ENCODE peak calls at places on chromosome 18, in six cellular contexts. P, U, Q, L, Y and H are unnamed samples.

GRCh38 chr18:37364237-37364636 is 201.4 kb downstream of the CELF4 start:
- DNase-seq in P (no peak), U (no peak), Q (no peak), L (peak; percentile 72), Y (no peak), H (no peak)

GRCh38 chr18:67463829-67464228 is 52.7 kb downstream of the DSEL start:
- DNase-seq in P (no peak), U (peak; percentile 63), Q (no peak), L (no peak), Y (no peak), H (no peak)

GRCh38 chr18:75874401-75875093 is 447.0 kb upstream of the SMIM21 start:
- DNase-seq in P (no peak), U (no peak), Q (peak; percentile 10), L (no peak), Y (no peak), H (no peak)

GRCh38 chr18:55038162-55038561 is 78.9 kb upstream of the CCDC68 start:
- DNase-seq in P (no peak), U (no peak), Q (peak; percentile 17), L (no peak), Y (no peak), H (no peak)

GRCh38 chr18:76502551-76502950 is 7.5 kb upstream of the ZNF516 start:
- DNase-seq in P (no peak), U (no peak), Q (no peak), L (no peak), Y (no peak), H (no peak)

GRCh38 chr18:22110482-22110924 is 58.9 kb upstream of the GATA6 start:
- DNase-seq in P (peak; percentile 67), U (peak; percentile 21), Q (no peak), L (no peak), Y (no peak), H (no peak)

GRCh38 chr18:36899289-36899688 is 70.4 kb downstream of the KIAA1328 start:
- DNase-seq in P (peak; percentile 31), U (peak; percentile 79), Q (no peak), L (no peak), Y (no peak), H (no peak)

GRCh38 chr18:46623541-46623940 is 33.5 kb downstream of the LOXHD1 start:
- DNase-seq in P (no peak), U (no peak), Q (no peak), L (no peak), Y (no peak), H (no peak)

GRCh38 chr18:2903006-2903405 is 56.2 kb downstream of the EMILIN2 start:
- DNase-seq in P (no peak), U (no peak), Q (peak; percentile 52), L (no peak), Y (peak; percentile 89), H (no peak)

GRCh38 chr18:26405190-26405781 is 143.1 kb downstream of the KCTD1 start:
- DNase-seq in P (peak; percentile 48), U (peak; percentile 36), Q (peak; percentile 19), L (no peak), Y (no peak), H (no peak)

GRCh38 chr18:67932261-67932660 is 415.7 kb upstream of the DSEL start:
- DNase-seq in P (no peak), U (no peak), Q (no peak), L (no peak), Y (no peak), H (no peak)

GRCh38 chr18:27731211-27731610 is 445.7 kb downstream of the CDH2 start:
- DNase-seq in P (no peak), U (no peak), Q (no peak), L (no peak), Y (no peak), H (no peak)

DNA sequence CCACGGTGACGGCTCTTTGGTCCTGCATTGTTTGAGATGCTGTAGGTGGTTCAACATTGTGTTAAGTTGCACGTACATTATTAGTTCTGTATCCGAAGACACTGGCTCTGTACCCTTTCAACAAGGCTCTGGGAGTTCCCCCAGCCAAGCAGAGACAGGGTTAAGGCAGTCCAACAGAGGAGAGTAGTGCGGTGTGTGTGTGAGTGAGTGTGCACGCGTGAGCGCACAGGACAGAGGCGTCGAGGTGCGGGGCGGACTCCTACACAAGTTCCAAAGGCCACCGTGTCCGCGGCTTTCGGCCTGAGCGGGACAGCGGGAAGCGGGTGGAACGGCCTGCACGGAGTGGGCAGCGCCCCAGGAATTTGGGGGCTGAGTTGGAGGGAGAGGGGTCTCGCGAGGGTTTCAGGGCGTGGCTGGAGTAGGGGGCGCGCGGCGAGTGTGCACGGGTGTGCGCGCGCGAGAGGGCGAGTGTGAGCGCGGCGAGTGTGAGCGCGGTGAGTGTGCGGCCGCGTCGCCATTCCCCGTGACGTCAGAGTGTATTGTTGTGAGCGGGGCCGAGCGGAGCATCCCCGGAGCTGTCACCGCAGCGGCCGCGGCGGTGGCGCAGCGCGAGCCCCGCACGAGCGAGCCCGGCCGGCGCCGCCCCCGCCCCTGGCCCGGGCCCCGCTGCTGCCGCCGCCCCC is at the start of gene ASXL3:
- DNase-seq in P (peak; percentile 80), U (peak; percentile 67), Q (peak; percentile 8), L (peak; percentile 57), Y (peak; percentile 80), H (no peak)
- H3K27ac ChIP-seq in P (no peak within 1 kb of the TSS), U (no peak within 1 kb of the TSS), Q (peak within 1 kb of the TSS; percentile 52), L (peak within 1 kb of the TSS; percentile 76), Y (peak within 1 kb of the TSS; percentile 100), H (no peak within 1 kb of the TSS)

GRCh38 chr18:62329676-62330454 is 4.8 kb downstream of the TNFRSF11A start:
- DNase-seq in P (no peak), U (peak; percentile 21), Q (peak; percentile 78), L (peak; percentile 43), Y (no peak), H (peak; percentile 39)

GRCh38 chr18:62331581-62332436 is 6.7 kb downstream of the TNFRSF11A start:
- DNase-seq in P (no peak), U (no peak), Q (peak; percentile 76), L (no peak), Y (no peak), H (no peak)

GRCh38 chr18:62326646-62327348 is 1.7 kb downstream of the TNFRSF11A start:
- DNase-seq in P (no peak), U (no peak), Q (no peak), L (no peak), Y (no peak), H (no peak)

GRCh38 chr18:62327977-62328376 is 2.9 kb downstream of the TNFRSF11A start:
- DNase-seq in P (no peak), U (no peak), Q (no peak), L (no peak), Y (no peak), H (no peak)

DNA sequence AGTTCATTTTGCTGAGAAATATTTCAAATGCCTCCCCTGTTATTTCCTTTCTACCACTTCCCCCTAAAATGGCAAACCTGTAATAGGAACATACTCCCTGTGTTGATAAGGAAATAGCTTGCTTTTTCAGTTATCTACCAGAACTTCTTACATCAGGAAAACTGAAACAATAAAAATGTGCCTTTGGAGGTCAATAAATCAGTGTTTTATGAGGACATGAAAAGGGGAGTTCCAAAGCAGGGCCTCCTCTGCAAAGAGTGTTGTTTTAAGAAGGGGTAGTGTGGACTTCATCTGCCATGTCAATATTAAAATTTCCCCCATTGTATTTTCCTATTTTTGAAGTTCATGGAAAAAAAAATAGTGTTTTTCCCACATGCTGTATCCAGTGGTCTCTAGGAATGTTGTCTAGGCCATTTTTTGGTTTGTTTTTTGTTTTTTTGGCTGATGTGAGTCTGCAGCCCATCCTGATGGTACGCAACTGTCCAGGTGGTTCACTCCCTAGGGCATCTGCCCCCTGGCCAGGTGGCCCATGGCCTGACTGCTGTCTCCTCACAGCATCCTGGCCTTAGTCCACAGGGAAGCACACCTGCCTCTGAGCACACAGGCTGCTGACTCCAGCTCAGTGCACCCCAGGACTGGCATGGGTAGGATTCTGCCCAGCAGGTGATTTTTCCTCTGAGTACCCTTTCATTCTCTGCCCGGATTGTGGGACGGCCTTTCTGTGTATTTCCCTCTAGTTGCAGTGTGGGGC is 3.8 kb downstream of the TNFRSF11A start:
- DNase-seq in P (no peak), U (no peak), Q (no peak), L (no peak), Y (no peak), H (no peak)
- H3K27ac ChIP-seq in P (no peak overlapping the region), U (no peak overlapping the region), Q (no peak overlapping the region), L (peak overlapping the region; percentile 54), Y (no peak overlapping the region), H (peak overlapping the region; percentile 12)

DNA sequence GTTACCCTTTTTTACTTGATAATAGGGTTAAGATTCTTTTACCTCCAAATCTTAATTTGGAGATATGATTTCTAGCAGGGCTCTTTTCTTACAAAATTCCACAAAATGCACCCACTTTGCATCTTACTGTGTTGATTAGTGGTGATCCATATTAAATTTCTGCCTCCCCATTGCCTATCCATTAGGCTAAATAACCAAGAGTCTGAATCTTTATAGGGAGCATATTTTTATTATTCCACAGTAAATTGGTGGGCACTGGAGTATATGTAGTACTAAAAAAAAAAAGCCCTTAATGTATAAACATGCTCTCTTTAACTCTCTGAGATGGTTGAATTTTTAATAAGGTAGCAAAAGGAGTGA is 8.1 kb upstream of the TXNDC2 start:
- DNase-seq in P (no peak), U (no peak), Q (no peak), L (no peak), Y (no peak), H (no peak)
- H3K27ac ChIP-seq in P (no peak overlapping the region), U (no peak overlapping the region), Q (peak overlapping the region; percentile 83), L (peak overlapping the region; percentile 63), Y (no peak overlapping the region), H (peak overlapping the region; percentile 64)

DNA sequence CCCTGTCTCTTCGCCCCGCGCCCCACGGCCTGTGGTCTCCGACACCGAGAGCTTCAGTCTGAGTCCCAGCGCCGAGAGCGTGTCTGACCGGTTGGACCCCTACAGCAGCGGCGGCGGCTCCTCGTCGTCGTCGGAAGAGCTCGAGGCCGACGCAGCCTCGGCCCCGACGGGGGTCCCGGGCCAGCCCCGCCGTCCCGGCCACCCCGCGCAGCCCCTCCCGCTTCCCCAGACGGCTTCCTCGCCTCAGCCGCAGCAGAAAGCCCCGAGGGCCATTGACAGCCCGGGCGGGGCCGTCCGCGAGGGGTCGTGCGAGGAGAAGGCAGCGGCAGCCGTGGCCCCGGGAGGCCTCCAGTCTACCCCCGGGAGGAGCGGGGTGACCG is 1.3 kb downstream of the PHLPP1 start:
- DNase-seq in P (peak; percentile 79), U (peak; percentile 63), Q (peak; percentile 11), L (peak; percentile 64), Y (peak; percentile 54), H (no peak)
- H3K27ac ChIP-seq in P (no peak overlapping the region), U (no peak overlapping the region), Q (peak overlapping the region; percentile 24), L (peak overlapping the region; percentile 89), Y (peak overlapping the region; percentile 99), H (peak overlapping the region; percentile 81)

GRCh38 chr18:24111936-24112335 is 26.9 kb upstream of the CABYR start:
- DNase-seq in P (no peak), U (no peak), Q (no peak), L (no peak), Y (no peak), H (no peak)
- H3K27ac ChIP-seq in P (no peak overlapping the region), U (peak overlapping the region; percentile 76), Q (no peak overlapping the region), L (peak overlapping the region; percentile 82), Y (no peak overlapping the region), H (no peak overlapping the region)

GRCh38 chr18:5895300-5895885 is at the start of gene TMEM200C:
- DNase-seq in P (peak; percentile 90), U (peak; percentile 72), Q (peak; percentile 17), L (peak; percentile 34), Y (peak; percentile 62), H (no peak)
- H3K27ac ChIP-seq in P (peak within 1 kb of the TSS; percentile 62), U (no peak within 1 kb of the TSS), Q (peak within 1 kb of the TSS; percentile 56), L (no peak within 1 kb of the TSS), Y (no peak within 1 kb of the TSS), H (no peak within 1 kb of the TSS)

GRCh38 chr18:74289946-74290478 is 1.8 kb downstream of the CYB5A start:
- DNase-seq in P (no peak), U (no peak), Q (no peak), L (no peak), Y (no peak), H (no peak)
- H3K27ac ChIP-seq in P (no peak overlapping the region), U (no peak overlapping the region), Q (no peak overlapping the region), L (peak overlapping the region; percentile 91), Y (no peak overlapping the region), H (no peak overlapping the region)

GRCh38 chr18:62200121-62200914 is 13.3 kb downstream of the RELCH start:
- DNase-seq in P (no peak), U (no peak), Q (peak; percentile 36), L (no peak), Y (no peak), H (no peak)
- H3K27ac ChIP-seq in P (no peak overlapping the region), U (no peak overlapping the region), Q (no peak overlapping the region), L (no peak overlapping the region), Y (no peak overlapping the region), H (peak overlapping the region; percentile 64)